ENCODE peak calls at places on chromosomes 4 and X, in six cellular contexts. A is H9, J is IMR-90, M is mesendoderm, C is neuronal stem cell, P is mesenchymal stem cell. L is an unnamed sample.

GRCh38 chrX:53642326-53642725 is 44.2 kb downstream of the HUWE1 start:
- DNase-seq in C (no peak), P (no peak), M (no peak), J (no peak), A (no peak), L (no peak)

GRCh38 chr4:41814565-41814964 is 66.0 kb upstream of the PHOX2B start:
- DNase-seq in J (peak), M (peak), C (no peak), P (peak), A (peak), L (no peak)

GRCh38 chr4:122889726-122890125 is 32.7 kb downstream of the NUDT6 start:
- DNase-seq in A (no peak), J (no peak), C (no peak), M (no peak), P (no peak), L (no peak)

GRCh38 chr4:140630246-140630645 is 61.5 kb upstream of the UCP1 start:
- DNase-seq in A (no peak), C (no peak), M (peak), J (no peak), P (no peak), L (no peak)

GRCh38 chrX:45714864-45715263 is 514.2 kb upstream of the DIPK2B start:
- DNase-seq in C (no peak), J (peak), A (no peak), P (peak), M (no peak), L (no peak)

GRCh38 chr4:128853741-128854140 is 44.2 kb downstream of the JADE1 start:
- DNase-seq in J (peak), C (no peak), P (peak), M (peak), A (no peak), L (no peak)

GRCh38 chr4:185119927-185120630 is 23.0 kb upstream of the SLC25A4 start:
- DNase-seq in A (no peak), J (peak), C (no peak), M (peak), P (peak), L (peak)

GRCh38 chrX:72097081-72097480 is 34.6 kb downstream of the RTL5 start:
- DNase-seq in P (no peak), J (no peak), A (no peak), C (no peak), M (no peak), L (no peak)

GRCh38 chr4:3368334-3368733 is 73.4 kb upstream of the HGFAC start:
- DNase-seq in P (no peak), C (no peak), J (no peak), M (no peak), A (no peak), L (no peak)

GRCh38 chrX:16160729-16161128 is 6.6 kb upstream of the MAGEB17 start:
- DNase-seq in M (peak), C (no peak), A (no peak), P (peak), J (peak), L (no peak)

GRCh38 chr4:184274288-184274951 is 56.7 kb upstream of the ENPP6 start:
- DNase-seq in A (peak), M (peak), P (peak), C (no peak), J (no peak), L (no peak)

GRCh38 chrX:35380808-35381700 is 417.1 kb upstream of the MAGEB16 start:
- DNase-seq in M (peak), P (peak), C (no peak), A (no peak), J (peak), L (no peak)

GRCh38 chrX:152806035-152806434 is 24.5 kb downstream of the CETN2 start:
- DNase-seq in A (no peak), J (no peak), M (no peak), P (no peak), C (no peak), L (no peak)

GRCh38 chr4:56641494-56642051 is 39.5 kb downstream of the HOPX start:
- DNase-seq in M (no peak), C (no peak), A (no peak), P (peak), J (peak), L (no peak)

GRCh38 chrX:13398073-13398823 is 78.4 kb upstream of the ATXN3L start:
- DNase-seq in M (peak), J (peak), P (peak), C (peak), A (no peak), L (no peak)

DNA sequence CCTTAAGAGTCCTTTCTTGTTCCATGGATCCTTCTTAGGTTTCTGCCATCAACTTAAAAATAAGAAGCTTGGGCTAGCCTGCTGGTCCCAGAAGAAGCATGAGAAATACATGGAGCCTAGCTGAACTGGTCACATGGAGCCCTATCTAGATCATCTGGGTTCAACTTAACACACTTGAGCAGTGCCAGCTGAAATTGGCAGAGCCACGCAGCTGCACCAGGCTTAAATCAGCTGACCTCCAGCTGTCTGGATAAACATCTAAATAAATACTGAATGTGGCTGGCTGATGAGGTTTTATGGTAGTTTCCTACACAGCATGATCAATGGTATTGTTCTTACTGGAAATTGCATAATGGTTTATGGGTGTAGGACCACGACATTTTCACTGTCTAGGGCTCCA is 598.4 kb upstream of the FAM241A start:
- DNase-seq in M (no peak), P (no peak), C (no peak), J (no peak), A (no peak), L (no peak)
- H2BK15ac ChIP-seq in M (no peak), P (no peak), C (no peak), J (no peak), A (no peak), L (no peak)

DNA sequence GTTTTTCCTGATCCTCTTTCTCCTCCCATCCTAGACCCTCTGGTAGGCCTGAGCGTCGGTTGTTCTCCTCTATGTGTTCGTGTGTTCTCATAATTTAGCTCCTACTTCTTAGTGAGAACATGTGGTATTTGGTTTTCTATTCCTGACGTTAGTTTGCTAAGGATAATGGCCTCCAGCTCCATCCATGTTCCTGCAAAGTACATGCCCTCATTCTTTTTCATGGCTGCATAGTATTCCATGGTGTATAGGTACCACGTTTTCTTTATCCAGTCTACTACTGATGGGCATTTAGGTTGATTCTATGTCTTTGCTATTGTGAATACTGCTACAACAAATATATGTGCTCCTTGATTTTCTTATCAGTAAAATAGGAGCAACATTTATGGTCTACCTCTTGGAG is 146.8 kb upstream of the PTCHD1 start:
- DNase-seq in J (no peak), A (no peak), P (no peak), M (no peak), C (no peak), L (no peak)
- H2BK15ac ChIP-seq in J (no peak), A (no peak), P (no peak), M (no peak), C (no peak), L (no peak)

DNA sequence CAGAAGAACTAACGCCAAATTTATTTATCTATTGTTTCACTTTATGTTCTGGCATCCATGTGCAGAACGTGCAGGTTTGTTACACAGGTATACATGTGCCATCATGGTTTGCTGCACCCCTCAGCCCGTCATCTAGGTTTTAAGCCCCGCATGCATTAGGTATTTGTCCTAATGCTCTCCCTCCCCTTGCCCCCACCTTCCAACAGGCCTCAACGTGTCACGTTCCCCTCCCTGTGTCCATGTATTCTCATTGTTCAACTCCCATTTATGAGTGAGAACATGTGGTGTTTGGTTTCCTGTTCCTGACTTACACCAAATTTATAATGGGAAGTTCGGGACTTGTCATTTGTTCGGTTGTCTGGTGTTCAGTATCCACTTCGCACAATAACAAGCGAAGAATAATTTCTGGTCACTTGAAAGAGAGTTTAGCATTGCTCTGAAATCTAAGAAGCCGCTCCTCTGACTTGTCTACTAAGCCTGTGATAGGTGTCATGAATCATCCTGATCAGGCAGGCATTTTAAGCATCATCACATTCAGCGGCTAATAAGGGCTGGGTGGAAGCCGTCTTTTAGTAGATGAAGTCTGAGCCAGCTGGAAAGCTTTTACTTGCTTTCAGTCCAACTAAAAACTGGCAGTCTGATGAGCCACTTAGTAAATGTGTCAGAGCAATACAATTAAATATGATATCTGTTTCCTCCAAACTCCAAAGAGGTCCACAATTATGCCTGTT is 1065.7 kb upstream of the PABPC4L start:
- DNase-seq in A (no peak), M (no peak), C (no peak), J (no peak), P (no peak), L (no peak)
- H2BK15ac ChIP-seq in A (no peak), M (no peak), C (no peak), J (no peak), P (no peak), L (no peak)

GRCh38 chrX:123909498-123909897 is 49.6 kb downstream of the XIAP start:
- DNase-seq in M (no peak), P (peak), C (no peak), A (no peak), J (peak), L (no peak)

GRCh38 chrX:123905334-123905733 is 45.5 kb downstream of the XIAP start:
- DNase-seq in A (no peak), P (no peak), J (no peak), C (no peak), M (no peak), L (no peak)

GRCh38 chrX:123906557-123907316 is 46.9 kb downstream of the XIAP start:
- DNase-seq in C (no peak), A (no peak), M (no peak), P (peak), J (no peak), L (no peak)
- H2BK15ac ChIP-seq in C (no peak), A (no peak), M (no peak), P (no peak), J (no peak), L (no peak)